ENCODE peak calls at places on chromosomes 7 and 10, in eight cellular contexts. X, B, K, E, W, N, L and F are unnamed samples.

GRCh38 chr10:33129987-33130386 is 172.0 kb upstream of the ITGB1 start:
- DNase-seq in X (no peak), B (no peak), K (no peak), E (no peak), W (no peak), N (no peak), L (no peak), F (no peak)

GRCh38 chr7:80533287-80533686 is 21.4 kb upstream of the GNAT3 start:
- DNase-seq in X (no peak), B (no peak), K (no peak), E (no peak), W (no peak), N (no peak), L (no peak), F (no peak)

GRCh38 chr7:116210345-116211005 is at the start of gene TES:
- DNase-seq in X (peak; percentile 37), B (peak; percentile 91), K (peak; percentile 72), E (peak; percentile 84), W (peak; percentile 48), N (peak; percentile 55), L (peak; percentile 43), F (no peak)

GRCh38 chr7:6367701-6368211 is 80.0 kb downstream of the DAGLB start:
- DNase-seq in X (no peak), B (no peak), K (no peak), E (no peak), W (no peak), N (no peak), L (no peak), F (no peak)

GRCh38 chr10:127678091-127678490 is 58.9 kb upstream of the FOXI2 start:
- DNase-seq in X (no peak), B (no peak), K (no peak), E (no peak), W (no peak), N (no peak), L (no peak), F (no peak)

GRCh38 chr10:7948601-7949000 is 105.9 kb upstream of the GATA3 start:
- DNase-seq in X (no peak), B (no peak), K (no peak), E (no peak), W (no peak), N (no peak), L (no peak), F (no peak)

GRCh38 chr10:72335394-72336258 is 19.1 kb downstream of the DNAJB12 start:
- DNase-seq in X (no peak), B (peak; percentile 84), K (no peak), E (peak; percentile 91), W (peak; percentile 51), N (no peak), L (no peak), F (no peak)

GRCh38 chr7:27130540-27131389 is at the start of gene HOXA4:
- DNase-seq in X (peak; percentile 45), B (peak; percentile 94), K (peak; percentile 91), E (peak; percentile 93), W (peak; percentile 69), N (peak; percentile 95), L (peak; percentile 29), F (no peak)

GRCh38 chr10:17003151-17003550 is 126.5 kb downstream of the CUBN start:
- DNase-seq in X (peak; percentile 54), B (no peak), K (no peak), E (no peak), W (peak; percentile 61), N (no peak), L (peak; percentile 67), F (no peak)

GRCh38 chr7:156773966-156774365 is 119.0 kb downstream of the LMBR1 start:
- DNase-seq in X (no peak), B (no peak), K (no peak), E (no peak), W (no peak), N (no peak), L (no peak), F (no peak)

GRCh38 chr7:44854644-44855364 is 6.9 kb upstream of the H2AZ2 start:
- DNase-seq in X (no peak), B (no peak), K (no peak), E (no peak), W (no peak), N (no peak), L (no peak), F (no peak)

GRCh38 chr10:78543749-78544446 is 510.2 kb downstream of the RPS24 start:
- DNase-seq in X (no peak), B (no peak), K (no peak), E (peak; percentile 93), W (no peak), N (no peak), L (no peak), F (no peak)

GRCh38 chr7:155588468-155588998 is 42.2 kb upstream of the CNPY1 start:
- DNase-seq in X (no peak), B (no peak), K (no peak), E (no peak), W (no peak), N (no peak), L (no peak), F (no peak)

GRCh38 chr7:43105521-43106120 is 6.8 kb upstream of the HECW1 start:
- DNase-seq in X (no peak), B (no peak), K (no peak), E (no peak), W (no peak), N (no peak), L (no peak), F (peak; percentile 28)

GRCh38 chr10:10798021-10798420 is 219.7 kb upstream of the CELF2 start:
- DNase-seq in X (no peak), B (no peak), K (no peak), E (peak; percentile 45), W (no peak), N (no peak), L (no peak), F (no peak)

GRCh38 chr7:22564511-22565045 is 64.6 kb upstream of the STEAP1B start:
- DNase-seq in X (no peak), B (no peak), K (no peak), E (peak; percentile 74), W (no peak), N (no peak), L (no peak), F (no peak)

GRCh38 chr7:101815826-101816488 is 1.5 kb upstream of the CUX1 start:
- DNase-seq in X (peak; percentile 50), B (peak; percentile 80), K (peak; percentile 65), E (peak; percentile 91), W (peak; percentile 62), N (peak; percentile 89), L (peak; percentile 61), F (peak; percentile 11)

GRCh38 chr10:30857803-30858202 is 173.9 kb downstream of the ZNF438 start:
- DNase-seq in X (no peak), B (no peak), K (no peak), E (peak; percentile 89), W (no peak), N (no peak), L (no peak), F (no peak)

GRCh38 chr10:3090914-3091313 is 23.6 kb downstream of the PFKP start:
- DNase-seq in X (no peak), B (no peak), K (no peak), E (peak; percentile 75), W (no peak), N (peak; percentile 9), L (no peak), F (no peak)